ENCODE peak calls at places on chromosomes 12 and 14, in eight cellular contexts. One of them, this sample, is unnamed.

GRCh38 chr12:104458645-104459555 is 2.2 kb downstream of the CHST11 start:
- DNase-seq in GM20000: peak; percentile 32
- DNase-seq in HFFc6: no peak
- DNase-seq in lung: no peak
- DNase-seq in osteoblast: peak; percentile 94
- DNase-seq in GM23338: peak; percentile 46
- DNase-seq in body of pancreas: no peak
- DNase-seq in Peyer's patch: peak; percentile 54
- DNase-seq in this sample: peak; percentile 22

GRCh38 chr12:29807125-29807524 is 23.4 kb upstream of the TMTC1 start:
- DNase-seq in GM20000: no peak
- DNase-seq in lung: no peak
- DNase-seq in HFFc6: no peak
- DNase-seq in osteoblast: no peak
- DNase-seq in body of pancreas: no peak
- DNase-seq in Peyer's patch: no peak
- DNase-seq in GM23338: no peak
- DNase-seq in this sample: no peak

GRCh38 chr14:33655421-33655820 is 295.5 kb downstream of the EGLN3 start:
- DNase-seq in Peyer's patch: no peak
- DNase-seq in body of pancreas: no peak
- DNase-seq in GM20000: no peak
- DNase-seq in osteoblast: no peak
- DNase-seq in lung: no peak
- DNase-seq in HFFc6: no peak
- DNase-seq in GM23338: no peak
- DNase-seq in this sample: no peak

GRCh38 chr14:75554482-75554881 is 23.9 kb upstream of the FLVCR2 start:
- DNase-seq in body of pancreas: no peak
- DNase-seq in osteoblast: no peak
- DNase-seq in HFFc6: no peak
- DNase-seq in GM20000: no peak
- DNase-seq in Peyer's patch: no peak
- DNase-seq in lung: no peak
- DNase-seq in GM23338: no peak
- DNase-seq in this sample: no peak

GRCh38 chr14:104221636-104222375 is 83.4 kb downstream of the KIF26A start:
- DNase-seq in body of pancreas: peak; percentile 32
- DNase-seq in Peyer's patch: no peak
- DNase-seq in osteoblast: no peak
- DNase-seq in HFFc6: no peak
- DNase-seq in GM20000: no peak
- DNase-seq in GM23338: no peak
- DNase-seq in lung: no peak
- DNase-seq in this sample: no peak

GRCh38 chr14:79438696-79439342 is 772.5 kb downstream of the DIO2 start:
- DNase-seq in HFFc6: no peak
- DNase-seq in body of pancreas: peak; percentile 58
- DNase-seq in osteoblast: no peak
- DNase-seq in GM23338: no peak
- DNase-seq in lung: no peak
- DNase-seq in GM20000: no peak
- DNase-seq in Peyer's patch: no peak
- DNase-seq in this sample: no peak

GRCh38 chr12:16347391-16348298 is at the start of gene MGST1:
- DNase-seq in body of pancreas: peak; percentile 82
- DNase-seq in osteoblast: no peak
- DNase-seq in lung: peak; percentile 83
- DNase-seq in HFFc6: peak; percentile 28
- DNase-seq in Peyer's patch: no peak
- DNase-seq in GM23338: peak; percentile 96
- DNase-seq in GM20000: peak; percentile 21
- DNase-seq in this sample: peak; percentile 77

GRCh38 chr12:124629799-124630198 is 62.4 kb upstream of the NCOR2 start:
- DNase-seq in lung: no peak
- DNase-seq in HFFc6: no peak
- DNase-seq in Peyer's patch: no peak
- DNase-seq in body of pancreas: no peak
- DNase-seq in GM20000: no peak
- DNase-seq in osteoblast: no peak
- DNase-seq in GM23338: no peak
- DNase-seq in this sample: no peak

GRCh38 chr12:68614105-68614679 is 3.5 kb downstream of the RAP1B start:
- DNase-seq in GM20000: no peak
- DNase-seq in osteoblast: no peak
- DNase-seq in HFFc6: no peak
- DNase-seq in GM23338: no peak
- DNase-seq in body of pancreas: no peak
- DNase-seq in Peyer's patch: no peak
- DNase-seq in lung: no peak
- DNase-seq in this sample: no peak

GRCh38 chr12:68612245-68612644 is 1.5 kb downstream of the RAP1B start:
- DNase-seq in lung: no peak
- DNase-seq in Peyer's patch: no peak
- DNase-seq in GM20000: no peak
- DNase-seq in GM23338: no peak
- DNase-seq in HFFc6: no peak
- DNase-seq in body of pancreas: no peak
- DNase-seq in osteoblast: no peak
- DNase-seq in this sample: no peak

GRCh38 chr12:68614772-68615171 is 4.1 kb downstream of the RAP1B start:
- DNase-seq in GM20000: no peak
- DNase-seq in GM23338: no peak
- DNase-seq in body of pancreas: no peak
- DNase-seq in Peyer's patch: no peak
- DNase-seq in lung: no peak
- DNase-seq in osteoblast: no peak
- DNase-seq in HFFc6: no peak
- DNase-seq in this sample: no peak

GRCh38 chr12:68612675-68613074 is 2.0 kb downstream of the RAP1B start:
- DNase-seq in Peyer's patch: no peak
- DNase-seq in body of pancreas: no peak
- DNase-seq in HFFc6: no peak
- DNase-seq in GM20000: no peak
- DNase-seq in GM23338: no peak
- DNase-seq in lung: no peak
- DNase-seq in osteoblast: no peak
- DNase-seq in this sample: no peak

DNA sequence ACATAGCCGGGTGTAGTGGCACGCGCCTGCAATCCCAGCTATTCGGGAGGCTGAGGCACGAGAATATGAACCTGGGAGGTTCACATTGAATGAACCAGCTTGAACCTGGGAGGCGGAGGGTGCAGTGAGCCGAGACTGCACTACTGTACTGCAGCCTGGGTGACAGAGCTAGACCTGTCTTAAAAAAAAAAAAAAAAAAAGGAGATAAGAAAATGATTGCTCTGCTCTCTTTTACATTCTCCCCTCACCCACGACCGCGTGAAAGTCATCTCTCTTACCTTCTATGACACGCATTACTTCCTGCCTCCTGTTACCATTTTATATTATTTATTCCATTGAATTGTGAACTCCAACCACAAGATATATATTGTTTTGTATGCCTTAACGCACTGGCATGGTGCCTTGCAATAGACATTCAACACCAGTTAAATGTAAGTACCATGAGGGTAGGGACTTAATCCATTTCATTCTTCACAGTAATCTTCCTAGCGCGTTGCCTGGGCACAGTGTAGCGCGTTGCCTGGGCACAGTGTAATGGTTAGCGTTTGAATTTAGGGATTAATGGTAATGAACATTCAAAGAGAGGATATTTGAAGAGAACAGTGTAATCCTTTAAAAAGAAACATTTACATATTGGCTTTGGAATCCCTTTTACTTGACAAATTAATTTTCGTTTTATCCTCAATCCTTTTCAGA is 2.7 kb downstream of the RAP1B start:
- DNase-seq in HFFc6: no peak
- DNase-seq in body of pancreas: no peak
- DNase-seq in GM23338: no peak
- DNase-seq in Peyer's patch: peak; percentile 31
- DNase-seq in osteoblast: no peak
- DNase-seq in lung: no peak
- DNase-seq in GM20000: no peak
- DNase-seq in this sample: no peak
- TF ChIP-seq CTCF in HFFc6: no peak
- TF ChIP-seq CTCF in body of pancreas: no peak
- TF ChIP-seq CTCF in GM23338: no peak
- TF ChIP-seq CTCF in Peyer's patch: no peak
- TF ChIP-seq CTCF in osteoblast: no peak
- TF ChIP-seq CTCF in lung: no peak
- TF ChIP-seq CTCF in GM20000: no peak
- TF ChIP-seq CTCF in this sample: no peak

GRCh38 chr14:67425603-67426002 is 13.6 kb upstream of the PLEK2 start:
- DNase-seq in GM23338: no peak
- DNase-seq in Peyer's patch: no peak
- DNase-seq in HFFc6: no peak
- DNase-seq in GM20000: no peak
- DNase-seq in lung: no peak
- DNase-seq in osteoblast: no peak
- DNase-seq in body of pancreas: no peak
- DNase-seq in this sample: no peak

GRCh38 chr14:67429651-67430205 is 17.8 kb upstream of the PLEK2 start:
- DNase-seq in lung: no peak
- DNase-seq in GM20000: no peak
- DNase-seq in GM23338: no peak
- DNase-seq in Peyer's patch: no peak
- DNase-seq in body of pancreas: no peak
- DNase-seq in osteoblast: no peak
- DNase-seq in HFFc6: no peak
- DNase-seq in this sample: no peak

GRCh38 chr14:67426983-67427601 is 15.1 kb upstream of the PLEK2 start:
- DNase-seq in Peyer's patch: peak; percentile 61
- DNase-seq in osteoblast: peak; percentile 94
- DNase-seq in GM20000: peak; percentile 83
- DNase-seq in GM23338: peak; percentile 95
- DNase-seq in HFFc6: peak; percentile 73
- DNase-seq in body of pancreas: peak; percentile 86
- DNase-seq in lung: peak; percentile 72
- DNase-seq in this sample: peak; percentile 82

GRCh38 chr14:67426161-67426560 is 14.2 kb upstream of the PLEK2 start:
- DNase-seq in GM20000: no peak
- DNase-seq in lung: no peak
- DNase-seq in GM23338: no peak
- DNase-seq in osteoblast: peak; percentile 71
- DNase-seq in body of pancreas: no peak
- DNase-seq in Peyer's patch: no peak
- DNase-seq in HFFc6: no peak
- DNase-seq in this sample: no peak

DNA sequence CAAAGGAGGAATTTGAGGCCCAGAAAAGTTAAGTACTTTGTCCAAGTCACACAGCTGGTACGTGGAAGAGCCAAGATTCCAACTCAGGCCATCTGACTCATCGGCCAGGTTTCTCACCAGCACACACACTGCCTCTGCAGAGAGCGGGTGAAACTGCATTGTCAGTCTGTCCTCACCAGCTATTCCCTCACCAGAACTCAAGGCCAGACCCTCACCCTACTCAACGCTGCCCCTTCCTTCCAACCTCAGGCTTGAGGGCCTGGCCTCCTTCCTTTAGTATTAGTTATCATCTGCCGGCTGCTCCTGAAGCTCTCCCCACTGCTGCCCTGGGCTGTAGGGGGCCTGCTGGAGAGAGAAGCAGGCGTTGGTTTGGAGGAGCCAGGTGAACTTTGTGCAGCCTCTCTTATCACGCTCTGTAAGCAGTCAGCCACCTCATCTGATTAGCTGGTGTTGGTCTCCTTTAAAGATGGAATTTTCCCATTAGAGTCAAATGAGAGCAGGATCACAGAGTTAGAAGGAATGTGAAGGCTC is 16.6 kb upstream of the PLEK2 start:
- DNase-seq in body of pancreas: peak; percentile 63
- DNase-seq in osteoblast: peak; percentile 68
- DNase-seq in lung: no peak
- DNase-seq in HFFc6: peak; percentile 67
- DNase-seq in Peyer's patch: no peak
- DNase-seq in GM23338: no peak
- DNase-seq in GM20000: no peak
- DNase-seq in this sample: peak; percentile 41
- TF ChIP-seq CTCF in body of pancreas: no peak
- TF ChIP-seq CTCF in osteoblast: peak; percentile 8
- TF ChIP-seq CTCF in lung: no peak
- TF ChIP-seq CTCF in HFFc6: no peak
- TF ChIP-seq CTCF in Peyer's patch: peak; percentile 40
- TF ChIP-seq CTCF in GM23338: no peak
- TF ChIP-seq CTCF in GM20000: no peak
- TF ChIP-seq CTCF in this sample: peak; percentile 45

DNA sequence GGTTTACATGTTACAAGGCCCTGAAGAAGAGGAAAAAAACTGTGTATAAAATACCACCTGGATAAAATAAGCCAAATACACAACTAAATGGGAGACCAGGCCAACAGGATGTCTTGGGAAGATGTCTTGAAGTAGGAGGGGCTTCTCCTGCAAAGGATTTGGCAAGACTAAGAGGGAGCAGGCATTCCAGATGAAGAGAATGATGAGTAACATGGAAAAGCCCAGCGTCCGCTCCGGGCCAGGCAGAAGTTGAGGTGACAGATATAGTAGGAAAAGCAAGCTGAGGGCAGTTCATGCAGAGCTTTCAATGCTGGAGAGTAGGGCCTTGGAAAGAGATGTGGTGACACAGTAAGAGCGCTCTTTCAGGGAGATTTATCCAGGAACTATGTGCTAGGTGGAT is 16.1 kb upstream of the EIF4B start:
- DNase-seq in HFFc6: peak; percentile 47
- DNase-seq in GM20000: no peak
- DNase-seq in GM23338: no peak
- DNase-seq in lung: no peak
- DNase-seq in Peyer's patch: no peak
- DNase-seq in body of pancreas: no peak
- DNase-seq in osteoblast: peak; percentile 55
- DNase-seq in this sample: no peak
- TF ChIP-seq CTCF in HFFc6: no peak
- TF ChIP-seq CTCF in GM20000: no peak
- TF ChIP-seq CTCF in GM23338: no peak
- TF ChIP-seq CTCF in lung: no peak
- TF ChIP-seq CTCF in Peyer's patch: no peak
- TF ChIP-seq CTCF in body of pancreas: no peak
- TF ChIP-seq CTCF in osteoblast: no peak
- TF ChIP-seq CTCF in this sample: no peak

GRCh38 chr14:69045857-69046351 is 66.8 kb upstream of the ACTN1 start:
- DNase-seq in lung: no peak
- DNase-seq in body of pancreas: no peak
- DNase-seq in Peyer's patch: no peak
- DNase-seq in HFFc6: no peak
- DNase-seq in osteoblast: no peak
- DNase-seq in GM20000: no peak
- DNase-seq in GM23338: peak; percentile 25
- DNase-seq in this sample: no peak

GRCh38 chr14:69046468-69046867 is 67.4 kb upstream of the ACTN1 start:
- DNase-seq in lung: peak; percentile 44
- DNase-seq in osteoblast: peak; percentile 85
- DNase-seq in GM20000: no peak
- DNase-seq in HFFc6: no peak
- DNase-seq in Peyer's patch: no peak
- DNase-seq in GM23338: no peak
- DNase-seq in body of pancreas: peak; percentile 32
- DNase-seq in this sample: peak; percentile 22

GRCh38 chr14:69044965-69045555 is 66.0 kb upstream of the ACTN1 start:
- DNase-seq in lung: no peak
- DNase-seq in GM23338: no peak
- DNase-seq in HFFc6: no peak
- DNase-seq in GM20000: no peak
- DNase-seq in body of pancreas: no peak
- DNase-seq in Peyer's patch: no peak
- DNase-seq in osteoblast: peak; percentile 71
- DNase-seq in this sample: no peak

GRCh38 chr14:69048456-69048855 is 69.4 kb upstream of the ACTN1 start:
- DNase-seq in HFFc6: no peak
- DNase-seq in GM20000: no peak
- DNase-seq in GM23338: no peak
- DNase-seq in Peyer's patch: no peak
- DNase-seq in lung: no peak
- DNase-seq in body of pancreas: peak; percentile 57
- DNase-seq in osteoblast: peak; percentile 31
- DNase-seq in this sample: peak; percentile 52

DNA sequence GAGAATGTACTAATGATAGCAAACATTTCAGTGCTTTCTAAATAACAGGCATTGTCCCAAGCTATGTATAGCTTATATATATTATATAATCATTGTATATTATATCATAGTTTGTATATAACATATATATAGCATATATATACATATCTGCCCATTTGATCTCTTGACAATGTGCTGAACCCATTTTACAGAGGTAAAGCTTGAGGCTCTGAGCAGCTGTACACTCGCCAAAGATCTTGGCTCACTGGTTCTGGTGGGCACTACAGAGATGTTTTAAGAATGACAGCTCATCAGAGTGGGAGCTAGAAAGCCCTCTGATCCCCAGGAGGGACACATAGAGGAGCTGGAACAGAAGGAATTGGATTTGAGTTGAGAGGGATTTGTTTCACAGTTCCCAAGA is 68.2 kb upstream of the ACTN1 start:
- DNase-seq in lung: no peak
- DNase-seq in body of pancreas: no peak
- DNase-seq in GM20000: no peak
- DNase-seq in osteoblast: no peak
- DNase-seq in Peyer's patch: no peak
- DNase-seq in HFFc6: no peak
- DNase-seq in GM23338: no peak
- DNase-seq in this sample: no peak
- TF ChIP-seq CTCF in lung: no peak
- TF ChIP-seq CTCF in body of pancreas: no peak
- TF ChIP-seq CTCF in GM20000: no peak
- TF ChIP-seq CTCF in osteoblast: no peak
- TF ChIP-seq CTCF in Peyer's patch: no peak
- TF ChIP-seq CTCF in HFFc6: no peak
- TF ChIP-seq CTCF in GM23338: no peak
- TF ChIP-seq CTCF in this sample: no peak